ENCODE peak calls at places on chromosomes 2 and 18, in five cellular contexts. L is IMR-90, Q is H9, X is neuronal stem cell, B is mesenchymal stem cell. J is an unnamed sample. For H3K79me1, the result is how much of the 10 kb centered on the place peaks cover.

GRCh38 chr2:227117027-227117426 is 47.0 kb downstream of the COL4A4 start:
- DNase-seq in B (no peak), L (no peak), Q (no peak), X (no peak), J (no peak)

GRCh38 chr2:197615033-197615652 is 60.2 kb downstream of the RFTN2 start:
- DNase-seq in L (no peak), Q (no peak), X (no peak), B (no peak), J (no peak)

GRCh38 chr2:119756837-119757236 is 2.9 kb upstream of the PTPN4 start:
- DNase-seq in Q (no peak), L (peak), X (no peak), B (peak), J (no peak)

GRCh38 chr2:23565814-23566213 is 180.8 kb downstream of the KLHL29 start:
- DNase-seq in B (no peak), L (no peak), Q (no peak), X (no peak), J (no peak)

GRCh38 chr2:55732854-55733253 is 39.2 kb upstream of the PNPT1 start:
- DNase-seq in L (peak), Q (no peak), B (no peak), X (no peak), J (no peak)

GRCh38 chr18:38313851-38314250 is 748.3 kb upstream of the CELF4 start:
- DNase-seq in X (no peak), L (no peak), B (no peak), Q (no peak), J (no peak)

GRCh38 chr18:3340682-3341097 is 78.8 kb downstream of the MYL12B start:
- DNase-seq in Q (no peak), L (peak), X (no peak), B (peak), J (no peak)

GRCh38 chr2:47805850-47806249 is 22.9 kb downstream of the MSH6 start:
- DNase-seq in B (no peak), L (no peak), X (no peak), Q (no peak), J (no peak)

GRCh38 chr2:240367721-240368120 is 67.7 kb upstream of the GPC1 start:
- DNase-seq in L (no peak), Q (no peak), B (no peak), X (no peak), J (no peak)

GRCh38 chr2:222753251-222753824 is 81.9 kb downstream of the MOGAT1 start:
- DNase-seq in B (peak), Q (no peak), L (peak), X (peak), J (no peak)

GRCh38 chr18:60022671-60023276 is 123.0 kb downstream of the PMAIP1 start:
- DNase-seq in X (no peak), L (peak), B (peak), Q (no peak), J (no peak)

GRCh38 chr2:30293303-30293912 is 62.1 kb downstream of the LBH start:
- DNase-seq in L (peak), Q (no peak), B (peak), X (no peak), J (no peak)

GRCh38 chr2:126906781-126907180 is 8.1 kb downstream of the TEX51 start:
- DNase-seq in B (no peak), Q (peak), X (no peak), L (no peak), J (no peak)

GRCh38 chr2:190679813-190680591 is 31.1 kb downstream of the NAB1 start:
- DNase-seq in L (peak), B (peak), X (no peak), Q (peak), J (peak)

GRCh38 chr2:29490037-29490436 is 374.8 kb downstream of the CLIP4 start:
- DNase-seq in Q (no peak), L (no peak), B (no peak), X (no peak), J (no peak)

GRCh38 chr2:30250421-30250820 is 19.1 kb downstream of the LBH start:
- DNase-seq in Q (no peak), B (no peak), L (no peak), X (no peak), J (peak)

GRCh38 chr2:200335657-200336056 is 29.2 kb downstream of the SPATS2L start:
- DNase-seq in B (no peak), Q (no peak), L (no peak), X (no peak), J (no peak)

GRCh38 chr2:188303363-188304031 is 11.8 kb downstream of the GULP1 start:
- DNase-seq in Q (peak), L (peak), B (peak), X (peak), J (peak)

GRCh38 chr2:108575132-108575966 is 41.1 kb downstream of the LIMS1 start:
- DNase-seq in Q (no peak), L (peak), B (peak), X (no peak), J (peak)

GRCh38 chr2:85002534-85002933 is 31.6 kb downstream of the KCMF1 start:
- DNase-seq in L (no peak), B (no peak), X (no peak), Q (no peak), J (no peak)

GRCh38 chr2:84022810-84023431 is 436.2 kb downstream of the SUCLG1 start:
- DNase-seq in X (peak), B (peak), Q (peak), L (peak), J (peak)

GRCh38 chr18:5538541-5538940 is 5.3 kb downstream of the EPB41L3 start:
- DNase-seq in Q (no peak), B (no peak), X (peak), L (no peak), J (no peak)

DNA sequence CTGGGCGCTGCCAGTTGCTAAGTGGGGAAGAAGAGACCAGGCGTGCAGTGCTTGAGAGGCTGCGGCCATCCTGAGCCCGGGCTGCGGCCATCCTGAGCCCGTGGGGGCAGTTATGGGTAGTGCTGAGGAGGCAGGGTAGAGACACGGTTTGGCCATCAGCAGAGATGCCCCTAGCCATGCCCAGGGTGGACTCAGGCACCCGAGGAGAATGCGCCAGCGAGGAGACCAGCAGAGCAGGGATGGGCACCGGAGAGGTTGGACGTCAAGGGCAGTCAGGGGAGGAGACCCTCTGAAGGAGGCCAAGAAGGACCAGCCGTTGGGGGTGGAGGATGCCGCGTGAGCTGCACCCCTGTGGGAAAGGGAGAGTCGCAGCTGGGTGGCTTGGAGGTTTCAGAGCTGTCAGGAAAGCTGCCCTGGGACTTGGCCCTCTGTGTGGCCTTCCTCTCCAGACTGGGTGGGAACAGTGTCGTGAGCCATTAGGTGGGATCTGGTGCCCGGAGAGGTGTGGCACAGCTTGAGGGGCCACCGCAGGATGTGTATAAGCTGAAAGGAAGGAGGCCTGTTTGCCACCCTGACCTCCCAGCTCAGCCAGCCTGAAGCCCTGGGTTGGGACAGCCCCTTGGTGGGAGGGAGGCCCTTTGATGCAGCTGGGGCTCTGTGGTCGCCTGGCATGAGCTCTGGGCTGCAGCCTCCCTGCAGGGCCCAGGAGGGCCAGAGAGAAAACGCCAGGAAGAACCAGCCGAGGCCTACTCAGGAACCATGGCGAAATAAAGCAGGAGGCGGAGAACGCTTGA is 56.0 kb downstream of the SH3BP4 start:
- DNase-seq in L (no peak), X (no peak), Q (no peak), B (no peak), J (no peak)
- H3K79me1 ChIP-seq in L (under half), X (under half), Q (under half), B (under half), J (under half)

GRCh38 chr2:218960196-218961165 is 1.0 kb downstream of the CDK5R2 start:
- DNase-seq in Q (no peak), X (no peak), L (no peak), B (no peak), J (no peak)

GRCh38 chr2:218959761-218960195 is 312 bp downstream of the CDK5R2 start:
- DNase-seq in L (no peak), B (no peak), Q (peak), X (no peak), J (no peak)

GRCh38 chr2:218958276-218958675 is 1.2 kb upstream of the CDK5R2 start:
- DNase-seq in B (no peak), X (no peak), L (no peak), Q (no peak), J (no peak)

GRCh38 chr2:218957685-218958084 is 1.8 kb upstream of the CDK5R2 start:
- DNase-seq in X (no peak), Q (no peak), B (no peak), L (no peak), J (no peak)

DNA sequence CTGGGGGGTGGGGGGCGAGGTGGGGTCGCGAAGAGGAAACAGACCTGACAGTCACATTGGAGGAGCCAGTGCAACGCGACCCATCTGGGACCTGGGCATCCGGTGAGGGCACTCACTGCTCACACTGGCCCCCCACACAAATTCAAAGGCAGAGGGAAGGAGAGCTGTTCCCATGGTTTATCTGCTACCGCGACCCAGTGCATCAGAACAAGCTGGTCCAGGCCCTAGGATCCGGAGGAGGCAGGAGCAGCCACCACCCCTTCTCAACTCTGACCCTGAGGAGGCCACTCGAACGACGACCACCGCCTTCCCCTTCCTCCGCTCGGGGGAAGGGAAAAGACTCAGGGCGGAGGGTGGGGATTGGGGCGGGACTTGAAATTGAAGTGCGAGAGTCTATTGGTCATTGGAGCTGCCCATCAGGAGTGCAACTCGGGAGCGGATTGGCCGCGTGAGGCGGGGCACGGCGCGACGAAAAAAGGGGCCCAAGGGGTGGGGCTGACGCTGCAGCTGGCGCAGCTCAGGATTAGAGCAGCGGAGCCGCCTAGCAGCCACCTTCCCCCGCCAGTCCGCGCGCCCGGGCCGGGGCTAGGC is at the start of gene CDK5R2:
- DNase-seq in Q (peak), L (peak), B (peak), X (peak), J (peak)
- H2AK5ac ChIP-seq in Q (no peak), L (no peak), B (no peak), X (peak), J (no peak)

DNA sequence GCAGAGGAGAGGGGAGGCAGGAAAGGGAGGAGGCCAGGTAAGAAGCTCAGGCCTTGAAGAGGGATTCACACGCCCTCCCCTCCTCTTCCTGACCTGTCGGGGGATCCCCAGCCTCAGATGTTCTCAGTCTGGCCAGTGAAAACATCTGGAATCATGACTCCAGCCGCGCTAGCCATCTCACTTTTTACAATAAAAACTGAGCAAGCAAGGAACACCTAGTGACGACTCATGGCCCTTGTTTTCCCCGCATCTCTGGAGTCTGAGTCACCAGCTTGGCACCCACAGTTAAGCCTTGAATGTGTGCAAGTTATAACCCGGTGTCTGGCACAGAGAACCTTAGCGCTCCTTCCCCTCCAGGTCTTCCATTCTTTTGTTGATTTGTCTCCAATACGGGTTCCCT is 74.3 kb downstream of the SH3BP4 start:
- DNase-seq in Q (no peak), X (no peak), B (peak), L (peak), J (peak)
- H3K79me1 ChIP-seq in Q (under half), X (under half), B (under half), L (under half), J (under half)

GRCh38 chr2:164110518-164110917 is 374.7 kb upstream of the FIGN start:
- DNase-seq in X (no peak), Q (no peak), L (no peak), B (no peak), J (no peak)
- H2AK5ac ChIP-seq in X (no peak), Q (no peak), L (no peak), B (no peak), J (no peak)

GRCh38 chr2:128314026-128314347 is 4.7 kb downstream of the HS6ST1 start:
- DNase-seq in B (no peak), X (no peak), L (no peak), Q (no peak), J (no peak)
- H3K79me1 ChIP-seq in B (half or more), X (under half), L (under half), Q (under half), J (under half)

DNA sequence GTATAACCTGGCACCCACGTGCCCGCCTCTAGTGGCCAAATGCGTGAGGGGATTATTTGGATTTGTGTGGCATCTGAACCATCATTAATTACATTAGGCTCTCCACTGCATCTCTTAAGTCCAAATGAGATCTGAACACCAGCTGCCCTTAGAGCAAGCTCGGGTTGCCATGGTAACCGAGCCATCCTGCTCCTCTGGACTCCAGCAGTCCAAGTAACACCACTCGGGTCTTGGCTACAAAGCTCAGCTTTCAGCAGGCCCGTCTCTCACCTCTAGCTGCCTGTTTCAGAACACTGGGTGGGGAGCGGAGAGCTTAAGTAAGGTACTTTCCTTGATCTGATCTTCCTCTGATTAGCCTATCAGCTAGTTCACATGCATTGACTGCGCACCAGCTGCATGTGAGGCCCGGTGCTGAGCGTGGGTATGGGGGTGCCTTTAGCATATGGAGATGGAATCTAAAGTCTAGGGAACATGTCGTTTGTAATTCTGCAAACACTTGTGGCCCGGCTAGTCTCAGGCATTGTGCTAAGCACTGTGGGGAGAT is 14.1 kb upstream of the CYS1 start:
- DNase-seq in L (no peak), X (no peak), Q (no peak), B (no peak), J (no peak)
- H2AK5ac ChIP-seq in L (no peak), X (no peak), Q (no peak), B (no peak), J (no peak)

DNA sequence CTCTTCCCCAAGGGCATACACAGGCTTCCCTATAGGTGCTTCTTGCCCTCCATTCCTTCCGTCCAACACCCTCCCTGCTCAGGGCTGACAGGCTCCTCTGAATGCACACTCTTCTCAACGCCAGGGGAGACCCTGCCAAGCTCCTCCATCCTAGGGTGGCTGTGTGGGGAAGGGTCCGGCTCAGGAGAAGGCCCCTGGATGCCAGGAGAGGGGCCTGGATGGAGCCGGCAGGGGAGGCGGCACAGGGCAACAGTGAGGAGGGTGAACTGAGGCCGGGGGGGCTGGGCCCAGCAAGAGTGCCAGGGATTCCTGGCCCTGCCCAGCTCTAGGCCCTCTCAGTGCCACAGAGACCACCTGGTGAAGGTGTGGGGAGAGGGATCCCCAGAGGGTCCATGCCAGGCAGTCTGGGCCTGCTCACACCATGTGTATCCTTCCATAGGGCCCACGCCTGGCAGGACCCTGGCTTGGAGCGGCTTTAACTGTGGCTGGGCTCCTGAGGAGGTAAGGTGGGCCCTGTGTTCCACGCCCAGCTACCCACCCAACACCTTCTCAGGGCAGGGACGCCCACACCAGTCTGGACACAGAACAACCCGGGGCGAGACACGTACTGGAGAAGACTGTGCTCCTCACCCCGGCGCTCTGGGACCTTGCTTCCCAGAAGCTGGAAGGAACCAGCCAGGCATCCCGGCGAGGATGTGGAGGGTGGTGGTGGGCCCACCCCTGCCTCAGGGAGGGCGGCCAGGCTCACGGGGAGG is 26.6 kb downstream of the HS6ST1 start:
- DNase-seq in L (no peak), Q (no peak), B (no peak), X (no peak), J (no peak)
- H3K79me1 ChIP-seq in L (under half), Q (under half), B (under half), X (under half), J (under half)

J was measured in trophoblast cell.